ENCODE peak calls at places on chromosomes 11 and 22, in six cellular contexts. I is tibial artery, L is hepatocyte, P is upper lobe of left lung, H is left ventricle myocardium inferior, E is heart left ventricle. Z is an unnamed sample. For H3K36me3, the result is how much of the 10 kb centered on the place peaks cover.

GRCh38 chr22:42969348-42969975 is 45.5 kb downstream of the PACSIN2 start:
- DNase-seq in I (no peak), L (no peak), P (no peak), H (no peak), E (no peak), Z (no peak)

GRCh38 chr11:58059011-58059358 is 28.2 kb downstream of the OR6Q1 start:
- DNase-seq in I (no peak), L (peak), P (no peak), H (no peak), E (no peak), Z (no peak)

GRCh38 chr11:80782135-80782885 is 1341.5 kb upstream of the TENM4 start:
- DNase-seq in I (no peak), L (no peak), P (no peak), H (no peak), E (no peak), Z (no peak)

GRCh38 chr22:44460287-44461082 is 37.5 kb downstream of the RTL6 start:
- DNase-seq in I (no peak), L (no peak), P (no peak), H (no peak), E (no peak), Z (no peak)

GRCh38 chr22:46376096-46376495 is 40.6 kb downstream of the TRMU start:
- DNase-seq in I (no peak), L (no peak), P (no peak), H (no peak), E (no peak), Z (no peak)

GRCh38 chr11:65432686-65433582 is 10.3 kb downstream of the NEAT1 start:
- DNase-seq in I (no peak), L (no peak), P (no peak), H (no peak), E (no peak), Z (no peak)

GRCh38 chr11:3659595-3660515 is 11.3 kb downstream of the CHRNA10 start:
- DNase-seq in I (peak), L (no peak), P (no peak), H (no peak), E (no peak), Z (no peak)

GRCh38 chr22:47898946-47899345 is 1136.5 kb downstream of the TBC1D22A start:
- DNase-seq in I (no peak), L (no peak), P (no peak), H (no peak), E (no peak), Z (no peak)

GRCh38 chr11:128171496-128171895 is 415.9 kb downstream of the ETS1 start:
- DNase-seq in I (no peak), L (no peak), P (no peak), H (no peak), E (no peak), Z (no peak)

GRCh38 chr11:22674470-22675426 is 8.3 kb downstream of the GAS2 start:
- DNase-seq in I (no peak), L (peak), P (no peak), H (no peak), E (no peak), Z (no peak)

GRCh38 chr11:122803306-122803705 is 35.0 kb upstream of the CRTAM start:
- DNase-seq in I (no peak), L (no peak), P (no peak), H (no peak), E (no peak), Z (no peak)

GRCh38 chr11:2298795-2299747 is 2.6 kb downstream of the C11orf21 start:
- DNase-seq in I (peak), L (peak), P (peak), H (no peak), E (no peak), Z (no peak)

GRCh38 chr11:13010737-13011342 is 1.7 kb downstream of the RASSF10 start:
- DNase-seq in I (no peak), L (peak), P (peak), H (no peak), E (peak), Z (no peak)

GRCh38 chr11:13225058-13226001 is 52.3 kb upstream of the BMAL1 start:
- DNase-seq in I (no peak), L (no peak), P (no peak), H (no peak), E (no peak), Z (no peak)

GRCh38 chr22:35749808-35750207 is 32.1 kb downstream of the APOL5 start:
- DNase-seq in I (no peak), L (no peak), P (no peak), H (no peak), E (no peak), Z (peak)

GRCh38 chr11:63553759-63554158 is 9.4 kb downstream of the PLAAT2 start:
- DNase-seq in I (no peak), L (no peak), P (peak), H (no peak), E (no peak), Z (peak)

GRCh38 chr11:116605543-116605942 is 167.2 kb downstream of the BUD13 start:
- DNase-seq in I (no peak), L (peak), P (no peak), H (no peak), E (no peak), Z (no peak)

GRCh38 chr11:76660533-76661305 is 9.8 kb downstream of the LRRC32 start:
- DNase-seq in I (peak), L (no peak), P (no peak), H (no peak), E (peak), Z (no peak)

GRCh38 chr11:128731041-128731663 is 37.3 kb downstream of the FLI1 start:
- DNase-seq in I (no peak), L (no peak), P (no peak), H (no peak), E (no peak), Z (peak)

GRCh38 chr11:16911186-16911585 is 103.0 kb downstream of the PLEKHA7 start:
- DNase-seq in I (no peak), L (no peak), P (no peak), H (no peak), E (no peak), Z (no peak)

GRCh38 chr11:4863893-4864292 is 14.9 kb upstream of the OR51S1 start:
- DNase-seq in I (no peak), L (no peak), P (no peak), H (no peak), E (no peak), Z (no peak)
- TF ChIP-seq CTCF in I (no peak), L (no peak), P (no peak), H (no peak), E (no peak), Z (no peak)

GRCh38 chr22:39530136-39530535 is 2.4 kb downstream of the RPS19BP1 start:
- DNase-seq in I (no peak), L (no peak), P (no peak), H (no peak), E (no peak), Z (no peak)

GRCh38 chr22:39528080-39528661 is 4.4 kb downstream of the RPS19BP1 start:
- DNase-seq in I (no peak), L (no peak), P (no peak), H (no peak), E (no peak), Z (no peak)

GRCh38 chr22:39527481-39527961 is 5.0 kb downstream of the RPS19BP1 start:
- DNase-seq in I (no peak), L (peak), P (peak), H (no peak), E (no peak), Z (no peak)

GRCh38 chr22:39529487-39529851 is 3.1 kb downstream of the RPS19BP1 start:
- DNase-seq in I (no peak), L (no peak), P (no peak), H (no peak), E (no peak), Z (no peak)

GRCh38 chr22:39528681-39529486 is 3.7 kb downstream of the RPS19BP1 start:
- DNase-seq in I (peak), L (peak), P (peak), H (peak), E (peak), Z (peak)
- H3K4me3 ChIP-seq in I (peak), L (no peak), P (peak), H (peak), E (no peak), Z (peak)

DNA sequence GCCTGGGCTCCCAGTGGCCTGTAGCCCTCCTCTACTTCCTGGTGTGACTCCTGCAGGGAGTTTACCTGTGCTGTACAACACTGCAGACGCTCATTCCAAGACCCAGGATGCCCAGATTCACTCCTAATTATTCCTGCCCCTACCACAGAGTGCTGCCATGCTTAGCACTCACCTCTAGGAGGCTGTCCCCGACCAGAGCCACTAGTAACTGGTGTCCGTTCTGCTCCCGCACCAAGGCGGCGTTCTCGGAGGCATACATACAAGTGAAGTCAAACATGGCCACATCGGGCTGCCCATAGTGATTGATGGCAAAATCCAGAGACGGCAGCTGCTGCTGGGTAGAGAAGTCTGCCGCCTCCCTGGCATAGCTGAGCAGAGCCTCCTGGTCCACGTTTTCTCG is 122.3 kb upstream of the BID start:
- DNase-seq in I (no peak), L (no peak), P (no peak), H (peak), E (peak), Z (no peak)
- H3K36me3 ChIP-seq in I (half or more), L (under half), P (half or more), H (half or more), E (half or more), Z (under half)

GRCh38 chr22:50271011-50271394 is 823 bp upstream of the MAPK11 start:
- DNase-seq in I (no peak), L (no peak), P (no peak), H (no peak), E (no peak), Z (no peak)

GRCh38 chr22:50270302-50271010 is at the start of gene MAPK11:
- DNase-seq in I (peak), L (peak), P (peak), H (peak), E (peak), Z (peak)

GRCh38 chr22:50272103-50272782 is 2.1 kb upstream of the MAPK11 start:
- DNase-seq in I (no peak), L (no peak), P (no peak), H (no peak), E (no peak), Z (no peak)

GRCh38 chr22:50269573-50270301 is 443 bp downstream of the MAPK11 start:
- DNase-seq in I (no peak), L (peak), P (no peak), H (peak), E (peak), Z (peak)

DNA sequence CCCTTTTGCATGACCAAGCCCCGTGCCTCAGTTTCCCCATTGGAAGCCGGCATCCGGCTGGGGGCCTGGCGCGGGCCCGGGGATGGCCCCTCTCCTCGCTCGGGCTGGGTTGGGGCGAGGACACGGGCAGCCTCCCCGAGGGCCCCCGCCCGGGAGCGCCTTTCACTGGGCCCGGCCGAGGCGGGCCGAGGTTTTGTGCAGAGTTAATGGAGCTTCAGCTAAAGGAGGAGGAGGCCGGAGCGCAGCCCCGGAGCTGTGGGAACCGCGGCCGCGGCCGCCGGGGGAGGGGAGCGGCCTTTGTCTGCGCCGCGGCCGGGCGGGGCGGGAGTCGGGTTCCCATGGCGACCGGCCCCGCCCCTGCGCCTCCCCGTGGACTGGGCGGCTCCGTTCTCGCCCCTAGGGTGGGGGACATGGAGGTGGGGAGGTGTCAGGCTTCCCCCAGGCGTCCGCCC is 1.4 kb upstream of the MAPK11 start:
- DNase-seq in I (no peak), L (peak), P (peak), H (peak), E (peak), Z (peak)
- TF ChIP-seq CTCF in I (no peak), L (peak), P (peak), H (peak), E (peak), Z (peak)

DNA sequence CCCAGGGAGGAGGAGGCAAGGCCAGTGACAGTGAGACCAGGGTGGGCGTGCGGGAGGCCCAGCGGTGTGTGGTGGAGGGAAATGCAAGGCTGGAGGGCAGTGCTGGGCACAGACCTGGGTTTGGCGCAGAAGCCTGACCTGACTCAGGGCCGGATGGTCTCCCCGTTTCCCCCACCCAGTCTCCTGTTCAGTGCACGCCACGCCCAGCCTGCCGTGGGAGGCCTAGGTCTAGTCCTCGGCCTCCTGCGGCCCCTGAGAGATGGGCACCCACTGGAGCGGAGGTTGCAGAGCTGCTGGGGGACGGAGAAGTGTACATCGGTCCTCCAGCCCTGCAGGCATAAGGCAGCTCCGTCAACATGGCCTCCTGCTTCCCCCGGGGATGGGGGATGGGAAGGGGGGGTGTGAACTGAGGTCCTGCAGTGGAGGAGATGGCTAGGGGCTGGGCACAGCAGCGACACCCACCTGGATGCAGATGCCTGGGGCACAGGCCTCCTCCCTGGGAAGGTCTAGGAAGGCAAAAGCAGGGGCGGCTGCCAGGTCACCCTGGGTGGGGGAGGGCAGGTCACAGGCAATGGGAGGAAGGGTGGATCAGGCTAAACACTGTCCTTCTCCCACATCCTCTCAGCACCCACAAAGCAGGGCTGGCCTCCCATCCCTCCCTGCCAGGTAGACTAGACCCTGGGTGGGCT is 15.9 kb downstream of the IL17REL start:
- DNase-seq in I (peak), L (no peak), P (no peak), H (no peak), E (no peak), Z (no peak)
- H3K4me3 ChIP-seq in I (no peak), L (no peak), P (no peak), H (no peak), E (no peak), Z (no peak)

DNA sequence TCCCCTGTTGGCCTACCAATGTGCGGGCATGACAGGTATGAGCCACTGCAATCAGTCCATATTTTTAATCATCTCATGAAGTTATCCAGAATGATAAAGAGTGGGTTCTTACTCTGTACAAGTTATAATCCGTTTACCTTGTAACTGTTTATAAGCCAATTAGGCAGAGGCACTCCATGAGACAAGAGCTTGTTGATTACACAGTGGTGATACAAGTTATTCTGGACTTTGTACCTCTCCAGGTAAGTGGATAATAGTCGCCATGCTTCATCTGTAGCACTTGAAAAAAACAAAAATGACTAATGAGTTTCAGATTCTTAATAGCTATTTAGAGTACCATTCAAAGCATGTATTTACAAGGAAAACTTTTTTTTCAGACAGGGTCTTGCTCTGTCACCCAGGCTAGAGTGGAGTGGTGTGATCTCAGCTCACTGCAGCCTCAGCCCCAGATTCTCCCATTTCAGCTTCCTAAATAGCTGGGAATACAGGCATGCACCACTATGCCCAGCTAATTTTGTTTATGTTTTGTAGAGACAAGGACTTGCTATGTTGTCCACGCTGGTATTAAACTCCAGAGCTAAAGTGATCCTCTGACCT is 17.7 kb upstream of the FNBP4 start:
- DNase-seq in I (no peak), L (peak), P (no peak), H (no peak), E (no peak), Z (no peak)
- H3K36me3 ChIP-seq in I (half or more), L (under half), P (half or more), H (half or more), E (half or more), Z (under half)

GRCh38 chr11:89381094-89381493 is 110.1 kb downstream of the NOX4 start:
- DNase-seq in I (no peak), L (peak), P (no peak), H (no peak), E (no peak), Z (no peak)
- TF ChIP-seq CTCF in I (no peak), L (no peak), P (no peak), H (no peak), E (no peak), Z (no peak)

Z was measured in GM06990.